ENCODE peak calls at places on chromosome 22, in four cellular contexts. One of them, this sample, is unnamed.

GRCh38 chr22:21054714-21055563 is 9.2 kb downstream of the LRRC74B start:
- DNase-seq in K562: no peak
- DNase-seq in GM12878: no peak
- DNase-seq in IMR-90: no peak
- DNase-seq in this sample: no peak

GRCh38 chr22:48713266-48714205 is 1114.1 kb downstream of the BRD1 start:
- DNase-seq in GM12878: no peak
- DNase-seq in K562: no peak
- DNase-seq in IMR-90: no peak
- DNase-seq in this sample: no peak

GRCh38 chr22:27317961-27318360 is 483.6 kb downstream of the MN1 start:
- DNase-seq in K562: no peak
- DNase-seq in IMR-90: no peak
- DNase-seq in GM12878: no peak
- DNase-seq in this sample: no peak

GRCh38 chr22:49620666-49621065 is 207.0 kb downstream of the BRD1 start:
- DNase-seq in K562: no peak
- DNase-seq in GM12878: no peak
- DNase-seq in IMR-90: no peak
- DNase-seq in this sample: no peak

GRCh38 chr22:39454385-39454871 is 2.4 kb upstream of the MGAT3 start:
- DNase-seq in GM12878: no peak
- DNase-seq in IMR-90: no peak
- DNase-seq in K562: no peak
- DNase-seq in this sample: no peak

GRCh38 chr22:41681616-41682015 is 7.1 kb downstream of the SNU13 start:
- DNase-seq in K562: no peak
- DNase-seq in IMR-90: no peak
- DNase-seq in GM12878: no peak
- DNase-seq in this sample: peak; percentile 10

GRCh38 chr22:23119492-23120414 is 22.0 kb downstream of the RSPH14 start:
- DNase-seq in K562: no peak
- DNase-seq in GM12878: no peak
- DNase-seq in IMR-90: no peak
- DNase-seq in this sample: peak; percentile 33

GRCh38 chr22:32331236-32331917 is 26.3 kb upstream of the RFPL3 start:
- DNase-seq in GM12878: no peak
- DNase-seq in K562: no peak
- DNase-seq in IMR-90: no peak
- DNase-seq in this sample: peak; percentile 83

GRCh38 chr22:30424471-30425326 is 869 bp upstream of the MTFP1 start:
- DNase-seq in K562: no peak
- DNase-seq in GM12878: no peak
- DNase-seq in IMR-90: peak; percentile 28
- DNase-seq in this sample: no peak

GRCh38 chr22:49487950-49488349 is 339.7 kb downstream of the BRD1 start:
- DNase-seq in IMR-90: no peak
- DNase-seq in K562: no peak
- DNase-seq in GM12878: no peak
- DNase-seq in this sample: no peak

GRCh38 chr22:27668828-27669797 is 132.4 kb downstream of the MN1 start:
- DNase-seq in GM12878: no peak
- DNase-seq in IMR-90: peak; percentile 18
- DNase-seq in K562: peak; percentile 85
- DNase-seq in this sample: peak; percentile 38

GRCh38 chr22:26968873-26969272 is 311.5 kb downstream of the MIAT start:
- DNase-seq in GM12878: no peak
- DNase-seq in IMR-90: no peak
- DNase-seq in K562: no peak
- DNase-seq in this sample: no peak

GRCh38 chr22:17845790-17846189 is 71.5 kb upstream of the BID start:
- DNase-seq in GM12878: no peak
- DNase-seq in IMR-90: no peak
- DNase-seq in K562: no peak
- DNase-seq in this sample: no peak

GRCh38 chr22:43110927-43111623 is 525 bp downstream of the BIK start:
- DNase-seq in K562: no peak
- DNase-seq in GM12878: no peak
- DNase-seq in IMR-90: no peak
- DNase-seq in this sample: no peak

DNA sequence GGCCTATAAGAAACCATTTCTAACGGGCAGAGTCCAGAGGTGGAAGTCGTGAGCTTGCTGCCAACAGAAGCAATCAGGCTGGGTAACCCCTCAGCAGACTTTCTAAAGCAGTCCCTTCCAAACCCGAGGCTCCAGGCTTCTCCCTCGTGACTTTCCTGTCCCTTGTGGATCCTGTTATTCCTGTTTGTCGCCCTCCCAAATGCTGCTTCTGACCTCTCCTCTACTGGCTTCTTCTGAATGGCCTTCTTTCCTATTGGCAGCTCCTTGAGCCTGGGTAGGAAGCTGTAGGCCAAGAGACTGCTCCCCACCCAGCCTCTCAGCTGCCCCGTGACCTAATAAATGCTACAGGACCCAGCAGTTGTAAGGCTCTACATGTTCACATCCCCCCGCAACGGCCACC is 35.0 kb downstream of the MAFF start:
- DNase-seq in IMR-90: no peak
- DNase-seq in K562: no peak
- DNase-seq in GM12878: no peak
- DNase-seq in this sample: no peak
- TF ChIP-seq FOS in IMR-90: no peak
- TF ChIP-seq FOS in K562: no peak
- TF ChIP-seq FOS in GM12878: no peak
- TF ChIP-seq FOS in this sample: no peak

GRCh38 chr22:44870021-44870420 is 117.6 kb downstream of the ARHGAP8 start:
- DNase-seq in K562: peak; percentile 59
- DNase-seq in GM12878: no peak
- DNase-seq in IMR-90: peak; percentile 49
- DNase-seq in this sample: no peak
- TF ChIP-seq FOS in K562: no peak
- TF ChIP-seq FOS in GM12878: no peak
- TF ChIP-seq FOS in IMR-90: no peak
- TF ChIP-seq FOS in this sample: no peak

GRCh38 chr22:46377566-46378498 is 42.3 kb downstream of the TRMU start:
- DNase-seq in GM12878: no peak
- DNase-seq in K562: peak; percentile 40
- DNase-seq in IMR-90: no peak
- DNase-seq in this sample: no peak
- TF ChIP-seq FOS in GM12878: no peak
- TF ChIP-seq FOS in K562: no peak
- TF ChIP-seq FOS in IMR-90: no peak
- TF ChIP-seq FOS in this sample: no peak

DNA sequence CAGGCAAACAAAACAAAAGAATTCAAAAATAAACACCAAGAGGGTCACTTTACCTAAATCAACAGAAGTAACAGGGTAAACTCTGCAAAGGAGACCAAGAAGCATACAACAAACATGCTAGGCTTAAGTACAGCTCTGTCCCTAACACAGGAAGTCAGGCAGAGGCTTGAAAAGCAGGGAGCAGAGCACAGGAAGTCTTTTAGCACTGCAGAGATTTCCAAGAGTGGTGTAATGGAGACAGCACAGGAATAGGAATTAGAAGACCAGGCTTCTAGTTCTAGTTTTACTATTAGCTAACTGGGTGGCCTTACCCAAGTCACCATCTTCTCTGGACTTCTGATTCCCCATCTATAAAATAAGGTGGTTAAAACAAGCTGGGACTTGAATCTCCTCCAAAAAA is 1.9 kb downstream of the RBFOX2 start:
- DNase-seq in IMR-90: peak; percentile 60
- DNase-seq in GM12878: no peak
- DNase-seq in K562: no peak
- DNase-seq in this sample: peak; percentile 49
- TF ChIP-seq FOS in IMR-90: no peak
- TF ChIP-seq FOS in GM12878: no peak
- TF ChIP-seq FOS in K562: no peak
- TF ChIP-seq FOS in this sample: no peak

GRCh38 chr22:45878051-45878764 is 98.8 kb downstream of the WNT7B start:
- DNase-seq in GM12878: no peak
- DNase-seq in IMR-90: no peak
- DNase-seq in K562: no peak
- DNase-seq in this sample: no peak
- TF ChIP-seq FOS in GM12878: no peak
- TF ChIP-seq FOS in IMR-90: no peak
- TF ChIP-seq FOS in K562: no peak
- TF ChIP-seq FOS in this sample: no peak

GRCh38 chr22:36323182-36323854 is 64.4 kb downstream of the MYH9 start:
- DNase-seq in GM12878: no peak
- DNase-seq in IMR-90: peak; percentile 71
- DNase-seq in K562: no peak
- DNase-seq in this sample: peak; percentile 77
- TF ChIP-seq FOS in GM12878: no peak
- TF ChIP-seq FOS in IMR-90: no peak
- TF ChIP-seq FOS in K562: no peak
- TF ChIP-seq FOS in this sample: no peak

GRCh38 chr22:19832476-19833108 is 22.1 kb downstream of the GNB1L start:
- DNase-seq in GM12878: no peak
- DNase-seq in K562: no peak
- DNase-seq in IMR-90: no peak
- DNase-seq in this sample: no peak
- TF ChIP-seq FOS in GM12878: no peak
- TF ChIP-seq FOS in K562: no peak
- TF ChIP-seq FOS in IMR-90: no peak
- TF ChIP-seq FOS in this sample: no peak

This sample was measured in endothelial cell of umbilical vein.